ENCODE peak calls at places on chromosomes 5 and 9, in five cellular contexts. One of them, this sample, is unnamed.

GRCh38 chr5:545641-546375 is 21.6 kb upstream of the SLC9A3 start:
- DNase-seq in SHP77: no peak
- DNase-seq in brain microvascular endothelial cell: no peak
- DNase-seq in caudate nucleus: no peak
- DNase-seq in AG04449: no peak
- DNase-seq in this sample: no peak

GRCh38 chr5:133779828-133780475 is 167.6 kb upstream of the FSTL4 start:
- DNase-seq in SHP77: no peak
- DNase-seq in brain microvascular endothelial cell: no peak
- DNase-seq in caudate nucleus: no peak
- DNase-seq in AG04449: no peak
- DNase-seq in this sample: no peak

GRCh38 chr9:131739988-131740648 is at the start of gene RAPGEF1:
- DNase-seq in SHP77: peak
- DNase-seq in brain microvascular endothelial cell: no peak
- DNase-seq in caudate nucleus: peak
- DNase-seq in AG04449: no peak
- DNase-seq in this sample: peak

GRCh38 chr5:142233083-142234032 is 91.5 kb downstream of the SPRY4 start:
- DNase-seq in SHP77: no peak
- DNase-seq in brain microvascular endothelial cell: no peak
- DNase-seq in caudate nucleus: no peak
- DNase-seq in AG04449: no peak
- DNase-seq in this sample: no peak

GRCh38 chr5:38870595-38870994 is 24.8 kb downstream of the OSMR start:
- DNase-seq in SHP77: no peak
- DNase-seq in brain microvascular endothelial cell: no peak
- DNase-seq in caudate nucleus: no peak
- DNase-seq in AG04449: no peak
- DNase-seq in this sample: no peak

GRCh38 chr5:149466457-149466972 is 84.7 kb downstream of the CSNK1A1 start:
- DNase-seq in SHP77: no peak
- DNase-seq in brain microvascular endothelial cell: peak
- DNase-seq in caudate nucleus: no peak
- DNase-seq in AG04449: no peak
- DNase-seq in this sample: no peak

GRCh38 chr5:93604119-93604963 is 21.3 kb downstream of the NR2F1 start:
- DNase-seq in SHP77: no peak
- DNase-seq in brain microvascular endothelial cell: no peak
- DNase-seq in caudate nucleus: peak
- DNase-seq in AG04449: no peak
- DNase-seq in this sample: no peak

GRCh38 chr5:139514486-139514856 is 31.9 kb upstream of the STING1 start:
- DNase-seq in SHP77: no peak
- DNase-seq in brain microvascular endothelial cell: no peak
- DNase-seq in caudate nucleus: no peak
- DNase-seq in AG04449: no peak
- DNase-seq in this sample: no peak

GRCh38 chr9:27033815-27034403 is 28.4 kb upstream of the LRRC19 start:
- DNase-seq in SHP77: no peak
- DNase-seq in brain microvascular endothelial cell: peak
- DNase-seq in caudate nucleus: no peak
- DNase-seq in AG04449: no peak
- DNase-seq in this sample: peak

GRCh38 chr5:128426090-128426534 is 111.9 kb downstream of the FBN2 start:
- DNase-seq in SHP77: no peak
- DNase-seq in brain microvascular endothelial cell: no peak
- DNase-seq in caudate nucleus: no peak
- DNase-seq in AG04449: no peak
- DNase-seq in this sample: no peak

GRCh38 chr5:167736992-167737391 is 554.5 kb upstream of the WWC1 start:
- DNase-seq in SHP77: no peak
- DNase-seq in brain microvascular endothelial cell: no peak
- DNase-seq in caudate nucleus: no peak
- DNase-seq in AG04449: no peak
- DNase-seq in this sample: no peak

GRCh38 chr9:120386390-120387131 is 193.4 kb downstream of the CDK5RAP2 start:
- DNase-seq in SHP77: peak
- DNase-seq in brain microvascular endothelial cell: no peak
- DNase-seq in caudate nucleus: no peak
- DNase-seq in AG04449: no peak
- DNase-seq in this sample: peak

GRCh38 chr9:132333556-132333955 is 21.2 kb downstream of the SETX start:
- DNase-seq in SHP77: no peak
- DNase-seq in brain microvascular endothelial cell: no peak
- DNase-seq in caudate nucleus: no peak
- DNase-seq in AG04449: no peak
- DNase-seq in this sample: no peak

GRCh38 chr5:182126-182525 is 9.2 kb upstream of the LRRC14B start:
- DNase-seq in SHP77: no peak
- DNase-seq in brain microvascular endothelial cell: no peak
- DNase-seq in caudate nucleus: no peak
- DNase-seq in AG04449: no peak
- DNase-seq in this sample: no peak

GRCh38 chr5:87069974-87070608 is 197.6 kb upstream of the RASA1 start:
- DNase-seq in SHP77: no peak
- DNase-seq in brain microvascular endothelial cell: peak
- DNase-seq in caudate nucleus: no peak
- DNase-seq in AG04449: peak
- DNase-seq in this sample: no peak

GRCh38 chr5:100852988-100853449 is 50.1 kb downstream of the ST8SIA4 start:
- DNase-seq in SHP77: no peak
- DNase-seq in brain microvascular endothelial cell: no peak
- DNase-seq in caudate nucleus: no peak
- DNase-seq in AG04449: no peak
- DNase-seq in this sample: no peak

GRCh38 chr9:95947118-95947517 is 71.6 kb downstream of the ERCC6L2 start:
- DNase-seq in SHP77: no peak
- DNase-seq in brain microvascular endothelial cell: no peak
- DNase-seq in caudate nucleus: no peak
- DNase-seq in AG04449: no peak
- DNase-seq in this sample: no peak

GRCh38 chr9:14031015-14031414 is 282.9 kb downstream of the NFIB start:
- DNase-seq in SHP77: no peak
- DNase-seq in brain microvascular endothelial cell: peak
- DNase-seq in caudate nucleus: no peak
- DNase-seq in AG04449: no peak
- DNase-seq in this sample: no peak

GRCh38 chr5:14445581-14446290 is 135.9 kb upstream of the OTULINL start:
- DNase-seq in SHP77: no peak
- DNase-seq in brain microvascular endothelial cell: peak
- DNase-seq in caudate nucleus: peak
- DNase-seq in AG04449: no peak
- DNase-seq in this sample: peak

GRCh38 chr5:109865636-109866035 is 175.9 kb downstream of the MAN2A1 start:
- DNase-seq in SHP77: peak
- DNase-seq in brain microvascular endothelial cell: peak
- DNase-seq in caudate nucleus: no peak
- DNase-seq in AG04449: peak
- DNase-seq in this sample: peak

GRCh38 chr5:138386290-138386689 is 33.8 kb downstream of the KDM3B start:
- DNase-seq in SHP77: no peak
- DNase-seq in brain microvascular endothelial cell: no peak
- DNase-seq in caudate nucleus: no peak
- DNase-seq in AG04449: no peak
- DNase-seq in this sample: no peak

GRCh38 chr9:29021632-29022031 is 1448.4 kb upstream of the C9orf72 start:
- DNase-seq in SHP77: no peak
- DNase-seq in brain microvascular endothelial cell: no peak
- DNase-seq in caudate nucleus: no peak
- DNase-seq in AG04449: no peak
- DNase-seq in this sample: no peak

GRCh38 chr5:111079846-111080245 is 8.3 kb downstream of the TSLP start:
- DNase-seq in SHP77: no peak
- DNase-seq in brain microvascular endothelial cell: no peak
- DNase-seq in caudate nucleus: no peak
- DNase-seq in AG04449: no peak
- DNase-seq in this sample: no peak

GRCh38 chr5:37005946-37006540 is 129.5 kb downstream of the NIPBL start:
- DNase-seq in SHP77: peak
- DNase-seq in brain microvascular endothelial cell: no peak
- DNase-seq in caudate nucleus: no peak
- DNase-seq in AG04449: no peak
- DNase-seq in this sample: peak

GRCh38 chr9:34177906-34178697 is 741 bp upstream of the UBAP1 start:
- DNase-seq in SHP77: no peak
- DNase-seq in brain microvascular endothelial cell: no peak
- DNase-seq in caudate nucleus: no peak
- DNase-seq in AG04449: no peak
- DNase-seq in this sample: no peak

GRCh38 chr9:125540497-125540896 is 166.5 kb downstream of the MAPKAP1 start:
- DNase-seq in SHP77: no peak
- DNase-seq in brain microvascular endothelial cell: no peak
- DNase-seq in caudate nucleus: no peak
- DNase-seq in AG04449: no peak
- DNase-seq in this sample: no peak

GRCh38 chr5:56637321-56637920 is 177.9 kb upstream of the MAP3K1 start:
- DNase-seq in SHP77: no peak
- DNase-seq in brain microvascular endothelial cell: peak
- DNase-seq in caudate nucleus: no peak
- DNase-seq in AG04449: no peak
- DNase-seq in this sample: no peak